ENCODE peak calls at places on chromosomes 5 and 9, in four cellular contexts. M, C, W and V are unnamed samples.
A peak's percentile ranks its signal among the peaks of the same experiment; 100 is the strongest.

GRCh38 chr9:35605336-35606137 is 475 bp downstream of the TESK1 start:
- DNase-seq in C (peak; percentile 59), W (peak; percentile 88), M (peak; percentile 68), V (peak; percentile 73)

GRCh38 chr9:7266911-7267555 is 509.3 kb downstream of the KDM4C start:
- DNase-seq in W (no peak), C (peak; percentile 60), M (no peak), V (no peak)

GRCh38 chr5:56829137-56829536 is 13.8 kb downstream of the MAP3K1 start:
- DNase-seq in C (no peak), W (no peak), M (no peak), V (no peak)

GRCh38 chr5:58299266-58299665 is 160.6 kb downstream of the PLK2 start:
- DNase-seq in M (no peak), W (no peak), C (no peak), V (peak; percentile 32)

GRCh38 chr9:35839926-35840325 is 10.9 kb downstream of the TMEM8B start:
- DNase-seq in C (no peak), M (no peak), W (no peak), V (no peak)

GRCh38 chr5:146400206-146400605 is 46.9 kb upstream of the TCERG1 start:
- DNase-seq in W (no peak), C (no peak), M (no peak), V (no peak)

GRCh38 chr9:14080940-14081621 is 232.9 kb downstream of the NFIB start:
- DNase-seq in C (peak; percentile 39), M (no peak), W (no peak), V (peak; percentile 24)

GRCh38 chr5:141384471-141385267 is 2.1 kb downstream of the PCDHGA7 start:
- DNase-seq in W (peak; percentile 61), C (no peak), M (no peak), V (no peak)

GRCh38 chr9:137724114-137724445 is 105.3 kb downstream of the EHMT1 start:
- DNase-seq in M (no peak), W (no peak), C (peak; percentile 59), V (peak; percentile 23)

GRCh38 chr5:81856948-81857928 is 106.3 kb upstream of the SSBP2 start:
- DNase-seq in W (peak; percentile 81), C (peak; percentile 52), M (peak; percentile 55), V (peak; percentile 37)

GRCh38 chr5:54727874-54728273 is 210.3 kb downstream of the SNX18 start:
- DNase-seq in M (no peak), C (no peak), W (no peak), V (no peak)

GRCh38 chr5:4551034-4551433 is 589.1 kb upstream of the ADAMTS16 start:
- DNase-seq in M (no peak), C (no peak), W (no peak), V (no peak)

GRCh38 chr5:156913719-156914370 is 49.2 kb downstream of the TIMD4 start:
- DNase-seq in M (peak; percentile 70), C (peak; percentile 49), W (no peak), V (no peak)

GRCh38 chr5:1497795-1498622 is 25.8 kb downstream of the LPCAT1 start:
- DNase-seq in M (no peak), C (no peak), W (no peak), V (no peak)

GRCh38 chr5:67404261-67405100 is 207.9 kb upstream of the CD180 start:
- DNase-seq in M (no peak), C (no peak), W (no peak), V (peak; percentile 36)

GRCh38 chr9:89686134-89686533 is 81.3 kb downstream of the GADD45G start:
- DNase-seq in M (no peak), C (no peak), W (no peak), V (no peak)

GRCh38 chr5:16909464-16909863 is 26.6 kb downstream of the MYO10 start:
- DNase-seq in M (no peak), W (peak; percentile 31), C (no peak), V (no peak)

GRCh38 chr9:72149231-72149975 is at the start of gene GDA:
- DNase-seq in M (peak; percentile 76), C (peak; percentile 66), W (peak; percentile 64), V (no peak)

GRCh38 chr5:9505215-9505614 is 40.7 kb downstream of the SEMA5A start:
- DNase-seq in C (no peak), W (no peak), M (no peak), V (no peak)

GRCh38 chr5:37567566-37567965 is 188.4 kb downstream of the WDR70 start:
- DNase-seq in M (no peak), W (no peak), C (no peak), V (no peak)

GRCh38 chr5:162503796-162504195 is 436.2 kb downstream of the GABRG2 start:
- DNase-seq in C (no peak), W (no peak), M (no peak), V (no peak)

GRCh38 chr5:103938151-103938671 is 375.6 kb upstream of the NUDT12 start:
- DNase-seq in C (no peak), M (no peak), W (no peak), V (no peak)

GRCh38 chr5:96601811-96602244 is 60.3 kb upstream of the CAST start:
- DNase-seq in C (peak; percentile 76), W (no peak), M (peak; percentile 58), V (peak; percentile 91)

GRCh38 chr5:1883120-1883924 is 597 bp upstream of the IRX4 start:
- DNase-seq in M (peak; percentile 81), W (peak; percentile 74), C (peak; percentile 80), V (peak; percentile 4)

GRCh38 chr5:59158165-59158564 is 575.3 kb downstream of the RAB3C start:
- DNase-seq in W (no peak), M (no peak), C (no peak), V (no peak)

GRCh38 chr5:100827481-100827889 is 75.6 kb downstream of the ST8SIA4 start:
- DNase-seq in M (no peak), C (no peak), W (no peak), V (no peak)

GRCh38 chr5:39650234-39650816 is 225.5 kb upstream of the DAB2 start:
- DNase-seq in M (no peak), C (no peak), W (no peak), V (no peak)

GRCh38 chr5:141040093-141040762 is 10.9 kb upstream of the PCDHB1 start:
- DNase-seq in W (peak; percentile 79), M (peak; percentile 81), C (peak; percentile 83), V (peak; percentile 22)

GRCh38 chr5:122463221-122463620 is 151.2 kb downstream of the SNCAIP start:
- DNase-seq in C (no peak), W (no peak), M (no peak), V (peak; percentile 86)

GRCh38 chr5:119327018-119327417 is 28.8 kb upstream of the TNFAIP8 start:
- DNase-seq in M (no peak), W (no peak), C (no peak), V (no peak)

GRCh38 chr5:88666761-88667186 is 216.2 kb downstream of the MEF2C start:
- DNase-seq in C (peak; percentile 49), W (no peak), M (no peak), V (peak; percentile 15)

GRCh38 chr5:101950050-101950449 is 346.0 kb downstream of the SLCO4C1 start:
- DNase-seq in M (no peak), C (no peak), W (no peak), V (no peak)

GRCh38 chr5:3604501-3604900 is 8.9 kb downstream of the IRX1 start:
- DNase-seq in W (no peak), M (no peak), C (no peak), V (no peak)

GRCh38 chr5:93433422-93433821 is 147.6 kb downstream of the NR2F1-AS1 start:
- DNase-seq in M (no peak), C (no peak), W (no peak), V (peak; percentile 47)

GRCh38 chr9:81826541-81826906 is 101.7 kb upstream of the SPATA31D4 start:
- DNase-seq in C (peak; percentile 34), M (no peak), W (no peak), V (no peak)

GRCh38 chr5:160298189-160298588 is 14.2 kb downstream of the CCNJL start:
- DNase-seq in C (no peak), W (no peak), M (no peak), V (no peak)

GRCh38 chr5:73381587-73382411 is 66.8 kb downstream of the FOXD1 start:
- DNase-seq in W (no peak), M (peak; percentile 66), C (no peak), V (no peak)

GRCh38 chr5:88140396-88140862 is 128.2 kb downstream of the TMEM161B start:
- DNase-seq in W (peak; percentile 72), M (peak; percentile 82), C (peak; percentile 69), V (no peak)

GRCh38 chr5:80246995-80247729 is 8.7 kb downstream of the SERINC5 start:
- DNase-seq in W (no peak), M (no peak), C (peak; percentile 82), V (peak; percentile 89)

GRCh38 chr9:23117621-23118020 is 671.0 kb downstream of the DMRTA1 start:
- DNase-seq in W (no peak), C (no peak), M (no peak), V (peak; percentile 61)
- H3K9ac ChIP-seq in W (no peak overlapping the region), C (no peak overlapping the region), M (no peak overlapping the region), V (no peak overlapping the region)

GRCh38 chr5:134561871-134562296 is 36.4 kb downstream of the JADE2 start:
- DNase-seq in M (no peak), C (peak; percentile 69), W (peak; percentile 77), V (peak; percentile 52)

GRCh38 chr5:134566181-134566740 is 40.8 kb downstream of the JADE2 start:
- DNase-seq in W (peak; percentile 68), M (no peak), C (no peak), V (no peak)

GRCh38 chr5:134566741-134567221 is 41.3 kb downstream of the JADE2 start:
- DNase-seq in M (no peak), W (peak; percentile 44), C (no peak), V (no peak)

GRCh38 chr5:134564396-134564795 is 38.9 kb downstream of the JADE2 start:
- DNase-seq in W (no peak), M (no peak), C (no peak), V (no peak)

GRCh38 chr5:134563962-134564361 is 38.5 kb downstream of the JADE2 start:
- DNase-seq in M (no peak), C (no peak), W (no peak), V (no peak)
- H3K4me1 ChIP-seq in M (no peaks in the 10 kb centered on the region), C (peaks cover 4% of the 10 kb centered on the region), W (peaks cover 18% of the 10 kb centered on the region), V (peaks cover 23% of the 10 kb centered on the region)

DNA sequence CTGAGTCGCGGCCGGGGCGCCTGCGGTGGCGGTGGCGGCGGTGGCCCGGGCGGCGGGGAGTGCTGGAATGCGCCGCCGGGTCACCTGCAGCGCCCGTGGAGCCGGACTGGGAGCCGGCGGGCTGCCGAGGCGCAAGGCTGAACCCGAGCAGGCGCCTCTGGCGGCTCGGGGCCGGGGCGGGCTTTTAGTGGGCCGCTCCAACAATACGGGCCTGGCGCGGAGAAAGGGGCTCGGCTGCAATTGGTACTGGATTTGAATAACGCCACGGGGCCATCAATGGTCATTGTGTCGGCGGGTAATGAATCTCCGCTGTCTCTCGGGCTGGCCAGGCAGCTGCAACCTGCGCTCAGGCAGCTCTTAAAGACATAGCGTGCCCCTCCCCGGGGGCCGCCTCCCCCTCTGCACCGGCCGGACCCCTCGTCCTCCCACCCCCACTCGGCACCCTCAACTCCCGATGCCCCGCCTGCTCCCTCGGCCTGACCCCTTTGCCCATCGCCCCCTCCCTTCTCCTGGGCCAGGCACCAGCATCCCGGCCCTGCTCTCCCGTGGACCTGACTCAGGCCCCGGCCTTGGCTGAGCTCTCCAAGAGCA is 22.1 kb downstream of the URM1 start:
- DNase-seq in W (no peak), C (peak; percentile 95), M (peak; percentile 79), V (no peak)
- H3K4me3 ChIP-seq in W (no peak overlapping the region), C (peak overlapping the region; percentile 50), M (peak overlapping the region; percentile 8), V (no peak overlapping the region)

GRCh38 chr9:84668204-84669007 is 1.1 kb upstream of the NTRK2 start:
- DNase-seq in C (peak; percentile 95), M (peak; percentile 89), W (peak; percentile 90), V (peak; percentile 62)
- H3K9ac ChIP-seq in C (no peak overlapping the region), M (peak overlapping the region; percentile 2), W (no peak overlapping the region), V (peak overlapping the region; percentile 46)